ENCODE peak calls at places on chromosomes 11 and 22, in eight cellular contexts. E is lower lobe of right lung; J is BE2C; Y is astrocyte of the spinal cord; W is CD4-positive, CD25-positive, alpha-beta regulatory T cell; O is pancreas; D is lower leg skin; P is endothelial cell of umbilical vein. A is an unnamed sample.

GRCh38 chr11:111938687-111939160 is 1.6 kb downstream of the DIXDC1 start:
- DNase-seq in E (no peak), J (no peak), Y (peak), W (no peak), O (no peak), D (no peak), P (peak), A (no peak)

GRCh38 chr11:56909563-56909962 is 79.2 kb upstream of the OR5AK2 start:
- DNase-seq in E (no peak), J (no peak), Y (no peak), W (no peak), O (no peak), D (no peak), P (no peak), A (no peak)

GRCh38 chr11:57116654-57117053 is 65.1 kb upstream of the LRRC55 start:
- DNase-seq in E (no peak), J (peak), Y (peak), W (no peak), O (no peak), D (peak), P (peak), A (peak)

GRCh38 chr11:17875908-17876307 is 136.9 kb downstream of the SERGEF start:
- DNase-seq in E (no peak), J (no peak), Y (no peak), W (no peak), O (no peak), D (no peak), P (no peak), A (no peak)

GRCh38 chr11:119023741-119024140 is 5.2 kb downstream of the TRAPPC4 start:
- DNase-seq in E (no peak), J (no peak), Y (no peak), W (no peak), O (no peak), D (no peak), P (no peak), A (no peak)

GRCh38 chr11:14258177-14258935 is 100.6 kb downstream of the RRAS2 start:
- DNase-seq in E (no peak), J (no peak), Y (peak), W (no peak), O (no peak), D (no peak), P (peak), A (no peak)

GRCh38 chr22:21791635-21792625 is 56.3 kb upstream of the YPEL1 start:
- DNase-seq in E (no peak), J (no peak), Y (no peak), W (no peak), O (no peak), D (no peak), P (no peak), A (no peak)

GRCh38 chr11:57778318-57779037 is 16.9 kb downstream of the CTNND1 start:
- DNase-seq in E (peak), J (peak), Y (peak), W (no peak), O (peak), D (peak), P (peak), A (no peak)

GRCh38 chr11:208177-208916 is 839 bp downstream of the RIC8A start:
- DNase-seq in E (peak), J (peak), Y (peak), W (peak), O (peak), D (peak), P (peak), A (peak)

GRCh38 chr11:3835100-3835485 is 5.7 kb downstream of the RHOG start:
- DNase-seq in E (no peak), J (no peak), Y (no peak), W (no peak), O (no peak), D (no peak), P (peak), A (no peak)

GRCh38 chr11:3837793-3838192 is 3.0 kb downstream of the RHOG start:
- DNase-seq in E (peak), J (no peak), Y (no peak), W (no peak), O (no peak), D (peak), P (no peak), A (no peak)

GRCh38 chr11:3838504-3838903 is 2.3 kb downstream of the RHOG start:
- DNase-seq in E (no peak), J (no peak), Y (no peak), W (no peak), O (no peak), D (no peak), P (no peak), A (no peak)

GRCh38 chr11:3835752-3836151 is 5.0 kb downstream of the RHOG start:
- DNase-seq in E (no peak), J (no peak), Y (no peak), W (no peak), O (no peak), D (no peak), P (no peak), A (no peak)

GRCh38 chr11:3836903-3837302 is 3.9 kb downstream of the RHOG start:
- DNase-seq in E (peak), J (no peak), Y (no peak), W (peak), O (no peak), D (no peak), P (no peak), A (no peak)
- H3K4me3 ChIP-seq in E (peak), J (no peak), Y (no peak), W (peak), O (peak), D (no peak), P (no peak), A (no peak)

GRCh38 chr11:75566763-75567279 is 4.8 kb downstream of the SERPINH1 start:
- DNase-seq in E (no peak), J (no peak), Y (no peak), W (no peak), O (no peak), D (no peak), P (no peak), A (no peak)

GRCh38 chr11:75563501-75563977 is 1.5 kb downstream of the SERPINH1 start:
- DNase-seq in E (no peak), J (no peak), Y (no peak), W (no peak), O (no peak), D (no peak), P (peak), A (no peak)

GRCh38 chr11:75565916-75566762 is 4.1 kb downstream of the SERPINH1 start:
- DNase-seq in E (no peak), J (no peak), Y (no peak), W (no peak), O (no peak), D (no peak), P (no peak), A (no peak)

GRCh38 chr11:75563978-75564552 is 2.0 kb downstream of the SERPINH1 start:
- DNase-seq in E (no peak), J (no peak), Y (peak), W (no peak), O (no peak), D (peak), P (peak), A (peak)

DNA sequence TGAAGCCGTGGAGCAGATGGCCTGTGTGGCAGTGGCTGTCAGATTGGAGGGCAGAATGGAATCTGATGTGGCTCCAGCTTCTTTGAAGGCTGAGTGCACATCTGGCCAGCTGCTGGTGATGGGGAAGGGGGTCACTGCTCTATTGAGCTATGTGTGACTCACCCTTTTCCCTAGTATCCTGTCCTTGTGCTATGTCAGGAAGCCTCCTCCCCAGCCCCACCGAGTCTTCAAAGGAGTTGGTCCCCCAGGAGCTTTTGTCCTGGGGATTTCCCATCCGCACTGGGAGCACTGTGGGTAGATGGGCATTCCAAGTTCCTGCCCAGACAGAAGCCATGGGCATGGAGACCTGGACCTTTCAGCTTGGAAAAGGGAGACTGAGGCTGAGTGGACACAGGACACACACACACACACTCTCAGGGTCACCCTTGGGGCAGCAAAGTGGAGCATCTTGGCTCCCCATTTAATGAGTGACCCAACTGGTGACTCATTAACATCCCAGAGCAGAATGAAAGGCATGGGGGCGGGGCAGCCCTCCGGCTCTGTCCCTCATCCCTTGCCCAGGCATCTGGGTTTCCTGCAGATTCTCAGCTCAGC is 3.3 kb downstream of the SERPINH1 start:
- DNase-seq in E (no peak), J (no peak), Y (peak), W (no peak), O (no peak), D (peak), P (peak), A (no peak)
- H3K4me3 ChIP-seq in E (peak), J (no peak), Y (peak), W (no peak), O (peak), D (no peak), P (no peak), A (no peak)

GRCh38 chr11:10857604-10858504 is at the start of gene ZBED5:
- DNase-seq in E (peak), J (peak), Y (peak), W (peak), O (peak), D (peak), P (peak), A (peak)

GRCh38 chr11:10858505-10859360 is 880 bp upstream of the ZBED5 start:
- DNase-seq in E (peak), J (peak), Y (no peak), W (peak), O (peak), D (peak), P (peak), A (peak)

GRCh38 chr11:10856689-10857603 is 907 bp downstream of the ZBED5 start:
- DNase-seq in E (peak), J (peak), Y (peak), W (no peak), O (no peak), D (peak), P (peak), A (peak)

GRCh38 chr11:10861047-10861446 is 3.2 kb upstream of the ZBED5 start:
- DNase-seq in E (no peak), J (no peak), Y (no peak), W (no peak), O (no peak), D (no peak), P (no peak), A (no peak)

DNA sequence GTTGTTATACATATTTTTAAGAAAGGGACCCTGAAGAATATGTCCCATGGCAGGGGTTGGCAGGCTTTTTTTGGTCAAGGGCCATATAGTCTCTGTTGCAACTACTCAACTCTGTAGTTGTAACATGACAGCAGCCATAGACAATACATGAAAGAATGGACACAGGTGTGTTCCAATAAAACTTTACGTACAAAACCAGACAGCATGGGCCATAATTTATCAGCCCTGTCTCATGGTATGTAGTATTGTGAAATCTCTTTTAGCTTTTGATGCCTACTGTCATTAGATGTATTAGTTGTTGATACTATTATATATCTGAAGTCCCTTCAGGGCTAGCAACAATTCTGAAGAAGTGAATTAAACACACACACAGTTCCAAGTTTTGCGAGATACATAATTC is 2.6 kb downstream of the ZBED5 start:
- DNase-seq in E (no peak), J (no peak), Y (no peak), W (no peak), O (no peak), D (no peak), P (no peak), A (no peak)
- H3K4me3 ChIP-seq in E (no peak), J (no peak), Y (no peak), W (no peak), O (no peak), D (no peak), P (no peak), A (no peak)

GRCh38 chr11:132126973-132127900 is 756.8 kb downstream of the NTM start:
- DNase-seq in E (no peak), J (no peak), Y (peak), W (no peak), O (no peak), D (peak), P (peak), A (peak)
- H3K4me3 ChIP-seq in E (peak), J (no peak), Y (peak), W (peak), O (no peak), D (no peak), P (peak), A (no peak)

DNA sequence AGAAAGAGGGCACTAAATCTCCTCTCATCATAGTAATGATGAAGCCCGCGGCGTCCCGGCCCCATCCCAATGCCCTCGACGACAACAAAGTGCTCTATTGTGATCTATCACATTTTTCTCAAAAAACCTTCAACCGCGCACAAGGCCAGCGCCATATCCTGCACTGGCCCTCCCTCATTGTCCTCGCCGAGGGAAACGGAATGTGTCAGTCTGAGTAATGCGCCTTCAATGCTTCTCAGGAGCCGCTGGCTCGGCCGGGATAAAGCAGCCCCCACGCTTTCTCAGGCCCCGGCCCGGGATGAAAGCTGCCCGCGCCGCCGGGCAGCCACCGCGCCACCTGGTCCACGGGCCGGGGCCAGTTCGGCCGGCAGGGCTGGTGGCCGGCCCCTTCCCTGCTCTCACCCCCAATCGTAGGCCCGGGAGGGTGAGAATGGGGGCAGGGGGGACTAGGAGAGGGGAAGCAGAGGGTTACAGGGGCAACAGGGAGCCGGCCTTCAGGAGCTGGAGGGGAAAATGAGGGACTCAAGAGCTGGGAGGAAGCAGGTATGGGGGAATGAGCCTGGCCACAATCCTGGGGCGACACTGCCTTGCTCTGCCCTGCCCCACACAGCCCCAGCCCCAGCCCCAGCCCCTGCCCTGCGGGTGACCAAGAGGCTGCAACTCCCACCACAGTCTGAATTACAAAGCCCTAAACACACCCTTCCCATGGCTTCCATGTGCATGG is 10.0 kb upstream of the LINC01488 start:
- DNase-seq in E (peak), J (no peak), Y (peak), W (no peak), O (no peak), D (no peak), P (peak), A (no peak)
- H3K4me3 ChIP-seq in E (no peak), J (no peak), Y (no peak), W (no peak), O (no peak), D (no peak), P (no peak), A (no peak)

GRCh38 chr22:20399866-20400605 is 6.1 kb downstream of the ZNF74 start:
- DNase-seq in E (no peak), J (no peak), Y (no peak), W (no peak), O (no peak), D (no peak), P (no peak), A (no peak)

GRCh38 chr22:20402960-20403778 is 9.2 kb downstream of the ZNF74 start:
- DNase-seq in E (no peak), J (no peak), Y (no peak), W (no peak), O (no peak), D (no peak), P (no peak), A (no peak)

GRCh38 chr22:20398420-20398819 is 4.5 kb downstream of the ZNF74 start:
- DNase-seq in E (no peak), J (no peak), Y (no peak), W (no peak), O (no peak), D (no peak), P (no peak), A (no peak)

GRCh38 chr22:20401376-20402020 is 7.5 kb downstream of the ZNF74 start:
- DNase-seq in E (no peak), J (no peak), Y (no peak), W (no peak), O (no peak), D (no peak), P (no peak), A (no peak)

GRCh38 chr22:20400606-20401375 is 6.8 kb downstream of the ZNF74 start:
- DNase-seq in E (no peak), J (no peak), Y (no peak), W (no peak), O (no peak), D (no peak), P (no peak), A (no peak)
- H3K4me3 ChIP-seq in E (no peak), J (no peak), Y (no peak), W (no peak), O (no peak), D (no peak), P (no peak), A (no peak)

DNA sequence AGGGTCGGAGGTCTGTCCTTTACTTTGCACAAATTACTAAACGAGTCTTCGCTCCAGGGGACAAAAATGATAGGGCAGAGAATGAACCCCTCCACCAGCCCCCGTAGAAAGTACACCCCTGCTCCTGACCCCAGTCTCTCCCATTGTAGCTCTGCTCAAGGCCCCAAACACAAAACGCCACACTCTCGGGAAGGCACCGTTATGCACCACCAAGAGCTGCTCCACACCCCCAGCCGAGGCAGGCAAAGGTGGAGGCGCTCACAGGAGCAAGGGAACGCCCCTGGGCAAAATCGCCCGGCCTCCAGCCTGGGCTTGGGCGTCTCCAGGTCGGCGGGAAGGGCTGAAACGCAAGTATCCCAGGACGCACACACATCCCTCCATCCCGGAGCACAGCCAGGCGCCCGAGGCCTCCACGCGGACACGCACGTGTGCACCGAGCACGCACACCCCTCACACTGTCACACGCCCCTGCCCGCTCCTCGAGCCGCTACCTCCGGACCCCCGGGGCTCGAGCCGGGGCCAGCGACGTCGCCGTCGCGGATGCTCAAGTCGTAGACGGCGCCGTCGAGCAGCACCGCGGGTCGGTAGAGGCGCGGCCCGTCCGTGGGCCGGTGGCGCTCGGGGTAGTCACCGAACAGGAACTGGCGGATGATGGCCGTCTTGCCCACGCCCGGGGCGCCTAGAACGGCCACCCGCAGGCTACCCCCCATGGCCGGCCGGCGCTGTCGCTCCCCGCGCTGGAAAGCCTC is 786 bp downstream of the RASL10A start:
- DNase-seq in E (peak), J (no peak), Y (no peak), W (no peak), O (no peak), D (no peak), P (no peak), A (peak)
- H3K4me3 ChIP-seq in E (peak), J (no peak), Y (peak), W (no peak), O (peak), D (peak), P (no peak), A (peak)

GRCh38 chr22:42877597-42878340 is 20.7 kb upstream of the ARFGAP3 start:
- DNase-seq in E (peak), J (no peak), Y (no peak), W (no peak), O (peak), D (no peak), P (no peak), A (no peak)
- H3K4me3 ChIP-seq in E (no peak), J (no peak), Y (no peak), W (no peak), O (peak), D (no peak), P (no peak), A (no peak)